ENCODE peak calls at places on chromosome 20, in seven cellular contexts. K is SK-N-SH, I is HCT116, Y is K562, Q is HepG2, B is GM12878, T is H1. C is an unnamed sample.

GRCh38 chr20:57397693-57398108 is 6.5 kb downstream of the RBM38 start:
- DNase-seq in K (no peak), I (no peak), Y (no peak), Q (no peak), B (no peak), T (no peak), C (no peak)

GRCh38 chr20:51767867-51768758 is at the start of gene ATP9A:
- DNase-seq in K (peak), I (no peak), Y (no peak), Q (no peak), B (no peak), T (no peak), C (peak)

GRCh38 chr20:10920396-10920795 is 246.6 kb upstream of the JAG1 start:
- DNase-seq in K (no peak), I (no peak), Y (no peak), Q (no peak), B (no peak), T (no peak), C (no peak)

GRCh38 chr20:50723672-50724071 is 7.7 kb upstream of the PARD6B start:
- DNase-seq in K (no peak), I (no peak), Y (no peak), Q (no peak), B (no peak), T (no peak), C (no peak)

GRCh38 chr20:59074456-59074855 is 31.9 kb upstream of the PRELID3B start:
- DNase-seq in K (no peak), I (no peak), Y (no peak), Q (no peak), B (no peak), T (no peak), C (no peak)

GRCh38 chr20:1364106-1364505 is 28.7 kb downstream of the FKBP1A start:
- DNase-seq in K (no peak), I (no peak), Y (no peak), Q (no peak), B (no peak), T (no peak), C (no peak)

GRCh38 chr20:10672579-10673127 is 1.1 kb downstream of the JAG1 start:
- DNase-seq in K (peak), I (no peak), Y (peak), Q (peak), B (no peak), T (no peak), C (peak)

GRCh38 chr20:54044156-54044555 is 26.2 kb downstream of the BCAS1 start:
- DNase-seq in K (no peak), I (no peak), Y (no peak), Q (no peak), B (no peak), T (no peak), C (no peak)

GRCh38 chr20:42740191-42740870 is 449.4 kb downstream of the PTPRT start:
- DNase-seq in K (no peak), I (no peak), Y (no peak), Q (no peak), B (no peak), T (no peak), C (no peak)

GRCh38 chr20:42735539-42735938 is 454.2 kb downstream of the PTPRT start:
- DNase-seq in K (no peak), I (no peak), Y (no peak), Q (no peak), B (no peak), T (no peak), C (no peak)

GRCh38 chr20:42739692-42740091 is 450.0 kb downstream of the PTPRT start:
- DNase-seq in K (no peak), I (no peak), Y (no peak), Q (no peak), B (no peak), T (no peak), C (no peak)

GRCh38 chr20:42734660-42735368 is 454.9 kb downstream of the PTPRT start:
- DNase-seq in K (no peak), I (no peak), Y (no peak), Q (no peak), B (no peak), T (no peak), C (no peak)
- TF ChIP-seq JUND in K (no peak), I (no peak), Y (no peak), Q (no peak), B (no peak), T (no peak), C (no peak)

GRCh38 chr20:45904583-45905504 is 7.1 kb downstream of the PLTP start:
- DNase-seq in K (no peak), I (no peak), Y (no peak), Q (no peak), B (no peak), T (no peak), C (no peak)

GRCh38 chr20:45907219-45907948 is 4.6 kb downstream of the PLTP start:
- DNase-seq in K (no peak), I (no peak), Y (no peak), Q (no peak), B (no peak), T (no peak), C (no peak)

GRCh38 chr20:45902199-45902701 is 9.7 kb downstream of the PLTP start:
- DNase-seq in K (no peak), I (no peak), Y (no peak), Q (no peak), B (no peak), T (no peak), C (no peak)

GRCh38 chr20:45908086-45908485 is 3.9 kb downstream of the PLTP start:
- DNase-seq in K (no peak), I (no peak), Y (no peak), Q (no peak), B (no peak), T (no peak), C (no peak)

DNA sequence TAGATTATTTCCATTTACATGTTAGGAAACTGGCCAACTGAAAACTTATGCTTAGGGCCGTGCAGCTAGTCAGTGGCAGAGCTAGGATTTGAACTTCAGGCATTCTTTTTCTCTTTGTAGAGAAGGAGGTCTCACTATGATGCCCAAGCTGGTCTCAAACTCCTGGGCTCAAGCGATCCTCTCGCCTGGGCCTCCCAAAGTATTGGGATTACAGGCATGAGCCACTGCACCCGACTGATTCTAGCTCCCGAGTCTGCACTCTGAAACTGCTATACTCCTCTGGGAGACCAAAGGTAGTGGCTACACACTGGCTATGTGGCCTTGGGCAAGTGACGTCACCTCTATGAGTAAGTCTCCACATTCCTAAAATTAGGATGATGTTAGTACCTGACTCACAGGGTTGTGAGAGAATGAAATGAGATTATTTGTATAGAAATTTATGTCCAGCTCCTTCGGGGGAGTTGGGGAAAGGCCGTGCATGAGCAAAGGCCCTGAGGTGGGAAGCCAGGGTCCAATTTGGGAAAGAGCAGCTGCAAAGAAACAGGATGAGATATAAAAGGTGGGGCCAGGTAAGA is 6.4 kb downstream of the PLTP start:
- DNase-seq in K (no peak), I (peak), Y (no peak), Q (peak), B (no peak), T (no peak), C (peak)
- TF ChIP-seq JUND in K (no peak), I (no peak), Y (no peak), Q (peak), B (no peak), T (no peak), C (no peak)

GRCh38 chr20:40571625-40572024 is 117.4 kb downstream of the MAFB start:
- DNase-seq in K (no peak), I (no peak), Y (no peak), Q (no peak), B (no peak), T (no peak), C (no peak)
- TF ChIP-seq JUND in K (no peak), I (no peak), Y (no peak), Q (no peak), B (no peak), T (no peak), C (no peak)

DNA sequence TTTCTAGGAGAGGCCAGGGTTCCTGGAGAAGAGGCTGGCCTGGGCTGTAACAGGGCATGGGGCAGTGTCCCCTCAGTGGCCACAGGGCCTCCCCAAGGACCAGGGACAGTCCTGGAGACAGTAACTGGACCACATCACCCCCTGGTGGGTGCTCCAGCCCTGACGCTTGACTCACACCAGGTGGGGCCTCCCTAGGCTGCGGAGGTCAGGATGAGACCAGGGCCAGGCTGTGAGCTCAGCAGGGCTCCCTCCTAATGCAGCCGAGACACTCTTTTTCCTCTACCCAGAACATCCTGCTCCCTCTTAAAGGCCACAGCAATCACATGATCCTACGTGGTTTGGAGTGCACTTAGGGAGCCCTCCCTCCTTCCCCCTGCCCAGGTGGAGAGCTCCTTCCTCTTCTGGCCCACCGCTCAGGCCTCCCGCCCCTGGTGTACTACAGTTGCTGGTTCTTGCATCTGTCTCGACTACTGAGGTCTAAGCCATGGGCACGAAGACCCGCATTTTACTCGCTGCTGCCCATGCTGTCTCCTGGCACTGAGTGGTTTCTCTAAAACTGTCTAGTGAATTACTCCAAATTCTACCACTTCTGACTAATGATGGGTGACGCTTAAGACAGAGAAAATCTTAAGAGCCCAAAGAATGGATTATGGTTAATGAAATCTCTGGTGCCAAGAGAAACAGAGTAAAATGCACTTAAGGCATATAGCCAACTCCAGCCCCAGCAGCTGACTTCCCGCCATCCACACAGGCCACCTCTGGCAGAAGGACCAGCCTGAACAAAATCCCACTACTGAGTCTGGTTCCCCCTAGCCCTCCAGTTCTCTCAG is 166.1 kb upstream of the CST7 start:
- DNase-seq in K (peak), I (no peak), Y (no peak), Q (peak), B (no peak), T (no peak), C (no peak)
- TF ChIP-seq JUND in K (no peak), I (no peak), Y (no peak), Q (no peak), B (no peak), T (no peak), C (no peak)

GRCh38 chr20:13700761-13701160 is 62.0 kb upstream of the TASP1 start:
- DNase-seq in K (no peak), I (no peak), Y (no peak), Q (no peak), B (no peak), T (no peak), C (no peak)
- TF ChIP-seq JUND in K (no peak), I (no peak), Y (no peak), Q (no peak), B (no peak), T (no peak), C (no peak)

DNA sequence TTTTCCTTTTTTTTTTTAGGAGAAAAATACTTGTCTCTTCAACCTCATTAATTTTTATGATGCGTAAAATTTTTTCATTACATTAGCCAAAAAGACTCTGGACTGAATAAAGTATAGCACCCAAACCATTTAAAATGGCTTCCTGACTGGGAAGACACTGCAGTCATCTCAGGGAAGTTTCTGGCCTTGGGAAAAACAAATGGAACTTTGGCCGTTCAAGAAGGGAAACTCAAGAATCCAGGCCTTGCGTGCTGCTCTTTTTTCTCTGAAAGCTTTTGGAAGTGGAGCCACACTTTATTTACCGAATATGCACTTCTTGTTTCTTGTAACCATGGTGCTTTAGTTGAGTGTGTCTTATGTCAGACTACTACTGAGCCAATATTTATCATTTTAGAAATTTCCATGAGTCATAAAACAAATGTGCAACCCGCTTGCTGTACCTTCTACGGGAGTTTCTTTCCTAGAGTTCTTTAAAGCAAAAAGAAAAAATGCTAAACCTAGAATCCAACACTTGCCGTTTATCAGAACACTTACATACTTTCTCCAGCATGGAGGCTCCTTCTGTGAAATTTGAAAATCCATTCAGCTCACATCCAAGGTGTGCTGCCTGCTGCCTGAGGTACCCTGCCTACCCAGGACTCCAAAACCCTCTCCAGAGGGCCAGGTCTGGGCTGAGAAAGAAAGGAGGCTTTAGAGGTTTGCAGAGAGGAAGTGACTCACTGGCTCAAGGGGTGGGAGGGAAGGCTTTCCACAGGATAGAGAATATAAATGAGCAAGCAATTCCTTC is 11.5 kb upstream of the DSTN start:
- DNase-seq in K (no peak), I (peak), Y (peak), Q (peak), B (no peak), T (no peak), C (peak)
- TF ChIP-seq JUND in K (peak), I (peak), Y (peak), Q (no peak), B (no peak), T (peak), C (peak)

DNA sequence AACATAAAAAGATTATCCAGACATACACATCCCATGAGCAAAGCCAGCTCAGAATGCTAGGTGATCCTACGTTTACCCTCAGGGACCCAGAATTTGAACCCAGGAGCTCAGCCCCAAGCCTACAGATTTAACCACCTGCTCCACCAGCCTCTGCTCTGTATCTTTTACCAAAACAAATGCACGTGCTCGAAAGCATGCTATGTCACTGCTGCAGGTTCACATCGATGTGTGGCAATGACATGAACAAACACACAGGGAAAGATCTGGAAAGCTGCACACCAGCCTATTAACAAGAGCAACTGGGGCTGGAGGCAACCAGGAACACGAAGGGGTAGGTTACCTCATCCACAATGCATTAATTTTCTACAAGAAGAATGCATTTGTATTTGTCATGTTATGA is 32.1 kb downstream of the PREX1 start:
- DNase-seq in K (no peak), I (no peak), Y (no peak), Q (no peak), B (no peak), T (no peak), C (no peak)
- TF ChIP-seq JUND in K (no peak), I (no peak), Y (no peak), Q (no peak), B (no peak), T (no peak), C (no peak)

GRCh38 chr20:62248890-62249560 is 10.7 kb downstream of the OSBPL2 start:
- DNase-seq in K (no peak), I (no peak), Y (no peak), Q (no peak), B (no peak), T (no peak), C (no peak)
- TF ChIP-seq JUND in K (no peak), I (no peak), Y (no peak), Q (no peak), B (no peak), T (no peak), C (no peak)

GRCh38 chr20:37230200-37230599 is 31.4 kb downstream of the GHRH start:
- DNase-seq in K (no peak), I (no peak), Y (no peak), Q (no peak), B (no peak), T (no peak), C (no peak)

GRCh38 chr20:37234254-37234581 is 27.4 kb downstream of the GHRH start:
- DNase-seq in K (peak), I (no peak), Y (no peak), Q (no peak), B (no peak), T (no peak), C (no peak)

GRCh38 chr20:37233471-37234253 is 28.0 kb downstream of the GHRH start:
- DNase-seq in K (no peak), I (no peak), Y (no peak), Q (no peak), B (no peak), T (no peak), C (no peak)

GRCh38 chr20:37229300-37229699 is 32.3 kb downstream of the GHRH start:
- DNase-seq in K (no peak), I (no peak), Y (no peak), Q (no peak), B (no peak), T (peak), C (no peak)

DNA sequence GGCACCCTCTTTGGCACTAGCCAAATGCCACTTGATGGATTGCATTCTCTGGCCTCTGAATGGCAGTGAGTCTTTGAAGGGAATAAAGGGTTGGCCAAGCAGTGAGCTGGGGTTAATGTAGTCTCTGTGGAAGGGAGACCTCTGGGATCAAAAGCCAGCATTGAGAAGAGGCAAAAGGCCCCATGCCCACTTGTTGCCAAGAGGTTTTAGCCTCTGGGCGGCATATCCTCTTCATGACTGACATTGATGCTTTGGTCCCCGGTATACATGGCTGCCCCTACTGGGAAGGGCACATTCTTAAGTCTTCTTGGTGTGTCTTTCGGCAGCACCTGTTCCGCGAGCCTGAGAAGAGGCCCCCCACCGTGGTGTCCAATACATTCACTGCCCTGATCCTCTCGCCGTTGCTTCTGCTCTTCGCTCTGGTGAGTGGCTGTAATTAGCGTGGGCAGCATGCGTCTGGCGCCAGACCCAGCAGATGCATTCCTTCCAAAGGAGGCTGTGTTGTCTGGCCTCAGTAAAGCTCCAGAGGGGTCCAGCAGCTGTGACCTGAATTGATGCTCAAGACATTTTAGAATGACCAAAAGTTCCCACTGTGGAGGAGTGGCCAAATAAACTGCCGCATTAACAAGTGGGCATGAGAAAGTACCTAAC is 29.5 kb downstream of the GHRH start:
- DNase-seq in K (peak), I (no peak), Y (no peak), Q (no peak), B (no peak), T (no peak), C (no peak)
- TF ChIP-seq JUND in K (no peak), I (no peak), Y (no peak), Q (no peak), B (no peak), T (no peak), C (no peak)

GRCh38 chr20:6173481-6173880 is 50.7 kb upstream of the FERMT1 start:
- DNase-seq in K (no peak), I (no peak), Y (no peak), Q (no peak), B (no peak), T (no peak), C (no peak)

GRCh38 chr20:6164421-6165341 is 41.9 kb upstream of the FERMT1 start:
- DNase-seq in K (no peak), I (peak), Y (no peak), Q (no peak), B (no peak), T (no peak), C (no peak)

DNA sequence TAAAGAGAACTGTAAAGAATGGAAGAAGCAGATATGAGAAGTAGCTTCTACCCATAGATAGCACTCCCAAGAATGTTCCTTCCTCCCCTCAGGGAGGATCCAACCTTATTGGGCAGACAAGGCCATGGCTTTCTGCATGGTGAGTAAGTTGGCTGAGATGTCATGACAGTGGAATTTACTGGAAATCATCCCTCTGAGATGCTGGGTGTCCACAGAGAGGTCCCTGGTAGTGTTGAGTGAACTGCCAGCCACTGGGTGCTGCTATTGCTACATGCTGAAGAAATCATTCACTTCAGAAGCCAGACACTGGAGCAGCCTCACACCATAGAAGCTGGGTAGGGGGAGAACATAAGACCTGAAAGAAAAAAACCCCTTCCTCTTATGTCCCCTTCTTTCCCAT is 46.4 kb upstream of the FERMT1 start:
- DNase-seq in K (no peak), I (no peak), Y (no peak), Q (peak), B (no peak), T (no peak), C (peak)
- TF ChIP-seq JUND in K (no peak), I (no peak), Y (no peak), Q (no peak), B (no peak), T (no peak), C (no peak)

C was measured in T47D.